ENCODE peak calls at places on chromosomes 4 and X, in six cellular contexts. A is CD8-positive, alpha-beta memory T cell; K is cardiac muscle cell; D is colonic mucosa; F is stomach; R is transverse colon. E is an unnamed sample.

GRCh38 chr4:8745036-8745827 is 126.4 kb downstream of the HMX1 start:
- DNase-seq in D (no peak), K (no peak), R (no peak), A (no peak), F (no peak), E (no peak)

GRCh38 chrX:118218940-118219339 is 102.3 kb upstream of the KLHL13 start:
- DNase-seq in A (no peak), F (no peak), D (no peak), K (no peak), R (no peak), E (no peak)

GRCh38 chr4:92387459-92388069 is 83.8 kb downstream of the GRID2 start:
- DNase-seq in F (no peak), R (no peak), K (peak; percentile 70), D (no peak), A (no peak), E (peak; percentile 13)

GRCh38 chr4:164956766-164957643 is 20.5 kb downstream of the TRIM61 start:
- DNase-seq in A (peak; percentile 60), K (peak; percentile 87), R (peak; percentile 82), F (peak; percentile 67), D (peak; percentile 91), E (peak; percentile 90)

GRCh38 chrX:115898382-115899001 is 272.1 kb upstream of the AGTR2 start:
- DNase-seq in A (peak; percentile 64), K (peak; percentile 1), F (peak; percentile 92), R (peak; percentile 89), D (peak; percentile 79), E (no peak)

GRCh38 chrX:98548550-98548949 is 1664.8 kb downstream of the RPA4 start:
- DNase-seq in D (no peak), K (no peak), R (no peak), A (no peak), F (no peak), E (no peak)

GRCh38 chr4:157172011-157172410 is 48.5 kb upstream of the GRIA2 start:
- DNase-seq in A (no peak), F (no peak), R (no peak), K (no peak), D (no peak), E (no peak)

GRCh38 chr4:15891312-15891711 is 47.2 kb downstream of the FGFBP1 start:
- DNase-seq in D (no peak), F (no peak), R (no peak), K (no peak), A (no peak), E (no peak)

GRCh38 chr4:70041652-70042286 is 8.5 kb upstream of the HTN1 start:
- DNase-seq in F (no peak), A (no peak), R (no peak), D (no peak), K (no peak), E (no peak)

GRCh38 chr4:41155194-41155830 is 59.0 kb downstream of the APBB2 start:
- DNase-seq in A (no peak), R (no peak), D (no peak), K (no peak), F (no peak), E (no peak)

GRCh38 chrX:24676403-24677024 is 17.2 kb upstream of the POLA1 start:
- DNase-seq in D (no peak), F (no peak), R (no peak), A (no peak), K (peak; percentile 48), E (peak; percentile 17)

GRCh38 chr4:125316781-125317525 is 2.2 kb downstream of the FAT4 start:
- DNase-seq in K (peak; percentile 41), R (peak; percentile 14), F (peak; percentile 34), A (no peak), D (peak; percentile 18), E (no peak)

GRCh38 chrX:121307441-121307840 is 260.0 kb downstream of the GLUD2 start:
- DNase-seq in K (no peak), R (no peak), D (no peak), A (no peak), F (no peak), E (no peak)

GRCh38 chrX:119477812-119478232 is 9.6 kb downstream of the SLC25A5 start:
- DNase-seq in R (peak; percentile 54), D (peak; percentile 61), A (no peak), K (no peak), F (peak; percentile 42), E (peak; percentile 80)

GRCh38 chr4:79893441-79893840 is 179.6 kb downstream of the ANTXR2 start:
- DNase-seq in F (no peak), K (no peak), R (no peak), A (no peak), D (no peak), E (no peak)

GRCh38 chr4:26441110-26441509 is 49.2 kb downstream of the CCKAR start:
- DNase-seq in K (no peak), A (no peak), R (no peak), D (no peak), F (no peak), E (no peak)

GRCh38 chr4:87038837-87039715 is 104.3 kb downstream of the AFF1 start:
- DNase-seq in F (peak; percentile 32), K (peak; percentile 88), R (peak; percentile 43), A (no peak), D (no peak), E (peak; percentile 84)

GRCh38 chr4:144650311-144650820 is 4.4 kb downstream of the HHIP start:
- DNase-seq in D (no peak), K (no peak), F (no peak), A (no peak), R (no peak), E (no peak)

GRCh38 chrX:136125106-136125505 is 22.2 kb upstream of the FHL1 start:
- DNase-seq in F (no peak), A (no peak), K (no peak), R (no peak), D (no peak), E (no peak)
- H3K4me1 ChIP-seq in F (no peaks in the 10 kb centered on the region), A (no peaks in the 10 kb centered on the region), K (peaks cover 7% of the 10 kb centered on the region), R (no peaks in the 10 kb centered on the region), D (no peaks in the 10 kb centered on the region), E (no peaks in the 10 kb centered on the region)

DNA sequence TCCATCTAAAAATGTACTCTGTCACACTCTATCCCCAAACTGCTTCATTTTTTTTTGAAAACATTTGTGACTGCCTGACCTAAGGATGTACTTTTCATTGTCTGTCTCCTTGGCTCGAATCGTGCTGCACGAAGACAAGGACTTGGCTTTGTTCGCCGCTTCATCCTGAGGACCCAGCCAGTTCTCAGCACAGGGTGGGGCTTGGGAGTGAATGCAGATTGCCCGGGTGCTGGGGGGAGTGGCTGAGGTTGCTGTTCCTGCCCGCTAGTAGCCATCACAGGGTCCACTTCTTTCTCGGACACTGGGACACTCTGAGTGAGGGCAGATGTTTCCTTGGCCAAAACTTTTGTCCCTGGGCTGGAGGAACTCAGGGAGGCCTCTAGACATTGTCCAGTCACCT is 70.1 kb upstream of the CLCN4 start:
- DNase-seq in A (no peak), D (no peak), R (no peak), K (no peak), F (no peak), E (no peak)
- H3K4me1 ChIP-seq in A (peaks cover 35% of the 10 kb centered on the region), D (no peaks in the 10 kb centered on the region), R (peaks cover 5% of the 10 kb centered on the region), K (peaks cover 3% of the 10 kb centered on the region), F (peaks cover 5% of the 10 kb centered on the region), E (peaks cover 28% of the 10 kb centered on the region)

GRCh38 chr4:99844048-99844447 is 27.4 kb downstream of the DAPP1 start:
- DNase-seq in F (no peak), K (no peak), D (no peak), A (no peak), R (no peak), E (no peak)
- H3K4me1 ChIP-seq in F (no peaks in the 10 kb centered on the region), K (peaks cover 20% of the 10 kb centered on the region), D (no peaks in the 10 kb centered on the region), A (peaks cover 26% of the 10 kb centered on the region), R (no peaks in the 10 kb centered on the region), E (no peaks in the 10 kb centered on the region)

GRCh38 chrX:2694868-2695267 is 3.8 kb downstream of the CD99 start:
- DNase-seq in K (no peak), A (no peak), F (no peak), D (no peak), R (no peak), E (no peak)
- H3K4me1 ChIP-seq in K (peaks cover 45% of the 10 kb centered on the region), A (peaks cover 69% of the 10 kb centered on the region), F (peaks cover 53% of the 10 kb centered on the region), D (peaks cover 8% of the 10 kb centered on the region), R (peaks cover 13% of the 10 kb centered on the region), E (peaks cover 59% of the 10 kb centered on the region)

GRCh38 chr4:181958435-181958834 is 284.8 kb upstream of the TENM3 start:
- DNase-seq in F (no peak), K (no peak), D (no peak), R (no peak), A (no peak), E (no peak)

GRCh38 chr4:181960384-181960783 is 282.8 kb upstream of the TENM3 start:
- DNase-seq in A (no peak), F (no peak), D (no peak), K (no peak), R (no peak), E (no peak)

GRCh38 chr4:181959121-181959520 is 284.1 kb upstream of the TENM3 start:
- DNase-seq in D (no peak), F (no peak), R (no peak), A (no peak), K (peak; percentile 53), E (no peak)

GRCh38 chr4:181956502-181956901 is 286.7 kb upstream of the TENM3 start:
- DNase-seq in D (no peak), K (no peak), R (no peak), A (no peak), F (no peak), E (no peak)

DNA sequence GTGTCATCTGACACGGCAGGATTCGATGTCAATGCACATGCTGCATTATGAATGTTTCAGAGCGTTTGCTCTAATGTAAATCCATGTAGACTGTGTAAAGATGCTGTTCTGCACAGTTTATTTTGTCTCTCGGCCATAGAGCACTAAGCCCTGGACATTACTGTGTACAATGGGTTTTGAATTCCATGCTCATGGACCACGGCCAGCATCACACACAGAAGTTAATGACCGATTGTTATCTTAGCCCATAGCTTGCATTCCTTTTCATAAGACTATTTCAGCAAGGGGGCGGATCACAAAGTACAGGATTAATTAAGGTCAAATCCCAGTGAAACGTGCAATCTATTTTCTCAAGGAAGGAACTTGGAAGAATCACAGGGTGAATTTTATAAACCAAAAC is 286.1 kb upstream of the TENM3 start:
- DNase-seq in K (no peak), A (no peak), F (no peak), R (no peak), D (no peak), E (peak; percentile 20)
- H3K4me1 ChIP-seq in K (no peaks in the 10 kb centered on the region), A (no peaks in the 10 kb centered on the region), F (no peaks in the 10 kb centered on the region), R (no peaks in the 10 kb centered on the region), D (no peaks in the 10 kb centered on the region), E (no peaks in the 10 kb centered on the region)

DNA sequence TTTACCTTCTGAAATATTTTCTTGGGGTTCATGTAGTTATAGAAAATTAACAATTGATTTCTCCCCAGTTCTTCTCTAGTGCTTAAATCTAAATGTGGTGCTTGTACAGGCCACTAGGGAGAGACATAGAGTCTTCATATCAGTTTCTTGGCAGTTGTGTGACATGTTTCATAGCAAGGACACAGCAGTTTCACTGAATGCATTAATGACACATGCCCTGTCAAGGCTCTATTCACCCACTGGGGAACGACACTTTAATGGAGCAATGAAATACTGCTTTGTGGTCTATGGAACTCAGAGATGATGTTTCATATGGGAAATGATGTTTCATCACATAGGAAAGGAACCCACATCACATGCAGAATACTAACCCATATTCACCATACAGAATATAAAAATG is 2.8 kb downstream of the VEGFC start:
- DNase-seq in A (no peak), R (no peak), K (peak; percentile 48), D (no peak), F (no peak), E (no peak)
- H3K4me1 ChIP-seq in A (no peaks in the 10 kb centered on the region), R (no peaks in the 10 kb centered on the region), K (no peaks in the 10 kb centered on the region), D (no peaks in the 10 kb centered on the region), F (peaks cover 10% of the 10 kb centered on the region), E (peaks cover 13% of the 10 kb centered on the region)

E was measured in body of pancreas.